ENCODE peak calls at places on chromosomes 4 and X, in five cellular contexts. X, P, M, Y and A are unnamed samples. For H3K4me1 and H3K27me3, the result is how much of the 10 kb centered on the place peaks cover.

GRCh38 chrX:50700921-50701320 is 113.1 kb downstream of the SHROOM4 start:
- DNase-seq in X (peak), P (no peak), M (no peak), Y (no peak), A (peak)

GRCh38 chrX:38987135-38987780 is 186.0 kb downstream of the MID1IP1 start:
- DNase-seq in X (peak), P (peak), M (no peak), Y (no peak), A (no peak)

GRCh38 chr4:17810260-17811077 is at the start of the genes DCAF16 and NCAPG:
- DNase-seq in X (peak), P (peak), M (peak), Y (peak), A (peak)

GRCh38 chr4:12583286-12583685 is 900.9 kb downstream of the RAB28 start:
- DNase-seq in X (peak), P (no peak), M (no peak), Y (no peak), A (no peak)

GRCh38 chrX:134999469-134999868 is 8.7 kb downstream of the SMIM10 start:
- DNase-seq in X (peak), P (peak), M (peak), Y (no peak), A (peak)

GRCh38 chr4:104491826-104492771 is 2.6 kb downstream of the CXXC4 start:
- DNase-seq in X (peak), P (no peak), M (peak), Y (peak), A (peak)

GRCh38 chrX:35289952-35290351 is 347.4 kb downstream of the FAM47B start:
- DNase-seq in X (no peak), P (no peak), M (no peak), Y (no peak), A (no peak)

GRCh38 chr4:8539661-8540060 is 40.5 kb upstream of the GPR78 start:
- DNase-seq in X (no peak), P (no peak), M (no peak), Y (peak), A (no peak)

GRCh38 chr4:22483551-22483981 is 32.3 kb downstream of the ADGRA3 start:
- DNase-seq in X (peak), P (peak), M (no peak), Y (no peak), A (peak)

GRCh38 chrX:138775501-138775900 is 64.0 kb upstream of the FGF13 start:
- DNase-seq in X (peak), P (peak), M (peak), Y (no peak), A (peak)

GRCh38 chr4:103482893-103483292 is 236.9 kb downstream of the TACR3 start:
- DNase-seq in X (no peak), P (no peak), M (no peak), Y (no peak), A (no peak)

GRCh38 chr4:103482471-103482870 is 237.3 kb downstream of the TACR3 start:
- DNase-seq in X (no peak), P (no peak), M (no peak), Y (no peak), A (peak)

GRCh38 chr4:103478729-103479128 is 241.1 kb downstream of the TACR3 start:
- DNase-seq in X (no peak), P (no peak), M (no peak), Y (no peak), A (peak)

DNA sequence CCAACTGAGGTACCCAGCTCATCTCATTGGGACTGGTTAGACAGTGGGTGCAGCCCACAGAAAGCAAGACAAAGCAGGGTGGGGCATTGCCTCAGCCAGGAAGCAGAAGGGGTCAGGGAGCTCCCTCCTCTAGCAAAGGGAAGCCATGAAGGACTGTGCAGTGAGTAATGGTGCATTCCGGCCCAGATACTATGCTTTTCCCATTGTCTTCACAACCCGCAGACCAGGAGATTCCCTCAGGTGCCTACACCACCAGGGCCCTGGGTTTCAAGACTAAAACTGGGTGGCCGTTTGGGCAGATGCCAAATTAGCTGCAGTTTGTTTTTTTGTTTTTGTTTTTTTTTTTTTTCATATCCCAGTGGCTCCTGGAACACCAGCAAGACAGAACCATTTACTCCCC is 235.3 kb downstream of the TACR3 start:
- DNase-seq in X (no peak), P (no peak), M (no peak), Y (no peak), A (no peak)
- H3K4me1 ChIP-seq in X (under half), P (under half), M (under half), Y (under half), A (under half)

DNA sequence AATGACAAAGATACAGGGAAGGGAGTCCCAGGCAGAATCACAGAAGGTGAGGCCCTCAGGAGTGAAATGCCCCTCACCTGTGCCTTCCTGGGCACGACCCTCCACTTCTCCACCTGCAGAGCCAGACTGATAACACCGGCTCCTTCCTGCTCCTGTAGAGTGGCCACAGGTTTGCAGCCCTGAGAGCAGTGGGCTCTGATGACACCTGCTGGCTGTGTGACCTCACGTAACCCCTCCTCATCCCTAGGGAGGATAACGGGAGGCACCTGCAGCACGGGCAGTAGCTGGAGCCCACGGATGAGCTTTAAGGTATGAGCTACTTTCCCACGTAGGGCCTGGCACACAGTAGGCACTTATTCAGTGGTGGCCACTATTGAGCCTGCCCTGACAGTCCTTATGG is 25.5 kb upstream of the MAN2B2 start:
- DNase-seq in X (no peak), P (no peak), M (no peak), Y (no peak), A (no peak)
- H3K27me3 ChIP-seq in X (under half), P (under half), M (under half), Y (under half), A (under half)

DNA sequence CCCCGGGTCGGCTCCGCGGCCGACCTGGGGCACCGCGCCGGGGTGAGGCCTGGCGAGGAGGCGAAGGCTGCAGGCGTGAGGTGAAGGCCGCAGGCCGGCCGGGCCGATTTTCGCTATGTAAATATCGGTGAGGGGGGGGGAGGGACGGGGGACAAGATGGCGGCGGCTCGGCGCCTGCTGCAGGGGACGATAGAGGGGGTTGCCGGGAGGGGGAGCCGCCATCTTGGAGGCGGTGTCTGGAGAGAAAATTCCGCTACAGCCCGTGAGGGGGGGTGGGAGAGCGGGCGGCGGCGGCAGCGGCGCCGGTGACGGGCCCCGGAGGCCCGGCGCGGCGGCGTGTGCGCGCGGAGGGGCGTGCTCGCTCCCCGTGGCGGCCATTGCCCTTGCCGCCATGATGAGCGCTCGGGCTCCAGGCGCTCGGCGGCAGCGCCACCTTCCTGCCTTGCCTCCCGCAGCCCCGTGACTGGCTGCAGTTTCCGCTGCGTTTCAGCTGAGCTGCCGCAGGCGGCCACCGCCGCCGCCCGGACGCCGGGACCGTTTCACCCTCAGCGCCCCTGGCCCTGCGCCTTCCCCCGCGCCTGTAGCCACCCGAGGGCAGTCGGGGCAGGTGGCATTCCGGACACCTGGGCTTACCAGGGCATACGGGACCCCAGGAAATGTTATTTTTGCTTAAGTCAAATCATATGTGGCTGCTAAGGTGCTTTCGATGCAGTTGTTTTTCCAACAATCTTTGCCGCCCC is 692 bp downstream of the ZFX start:
- DNase-seq in X (peak), P (peak), M (peak), Y (peak), A (peak)
- H3K4me1 ChIP-seq in X (under half), P (under half), M (half or more), Y (under half), A (half or more)

DNA sequence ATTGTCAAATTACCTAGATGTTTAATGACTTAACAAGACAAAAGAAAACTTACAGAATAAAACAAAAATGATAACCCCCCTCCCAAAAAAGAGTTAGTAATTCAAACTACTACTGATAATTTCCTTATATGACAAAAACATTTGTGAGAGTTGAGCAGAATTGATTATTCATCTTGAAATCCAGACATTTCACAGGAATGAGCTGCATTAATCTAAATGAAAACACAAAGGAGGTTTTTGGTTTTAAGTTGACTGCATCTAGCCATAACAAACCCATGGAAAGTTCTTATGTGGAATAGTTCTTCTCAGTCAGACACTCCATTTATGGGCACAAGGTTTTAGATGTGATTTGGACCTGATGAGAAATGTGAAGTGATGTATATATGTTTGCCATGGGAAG is 95.5 kb downstream of the VCX2 start:
- DNase-seq in X (peak), P (no peak), M (no peak), Y (no peak), A (no peak)
- H3K27me3 ChIP-seq in X (under half), P (under half), M (under half), Y (under half), A (under half)

GRCh38 chr4:87853891-87854290 is 21.1 kb downstream of the MEPE start:
- DNase-seq in X (no peak), P (no peak), M (no peak), Y (no peak), A (no peak)
- H3K4me1 ChIP-seq in X (under half), P (under half), M (under half), Y (under half), A (under half)

GRCh38 chr4:54225671-54226398 is 3.3 kb upstream of the PDGFRA start:
- DNase-seq in X (no peak), P (no peak), M (peak), Y (peak), A (peak)
- H3K27me3 ChIP-seq in X (under half), P (under half), M (under half), Y (under half), A (under half)

DNA sequence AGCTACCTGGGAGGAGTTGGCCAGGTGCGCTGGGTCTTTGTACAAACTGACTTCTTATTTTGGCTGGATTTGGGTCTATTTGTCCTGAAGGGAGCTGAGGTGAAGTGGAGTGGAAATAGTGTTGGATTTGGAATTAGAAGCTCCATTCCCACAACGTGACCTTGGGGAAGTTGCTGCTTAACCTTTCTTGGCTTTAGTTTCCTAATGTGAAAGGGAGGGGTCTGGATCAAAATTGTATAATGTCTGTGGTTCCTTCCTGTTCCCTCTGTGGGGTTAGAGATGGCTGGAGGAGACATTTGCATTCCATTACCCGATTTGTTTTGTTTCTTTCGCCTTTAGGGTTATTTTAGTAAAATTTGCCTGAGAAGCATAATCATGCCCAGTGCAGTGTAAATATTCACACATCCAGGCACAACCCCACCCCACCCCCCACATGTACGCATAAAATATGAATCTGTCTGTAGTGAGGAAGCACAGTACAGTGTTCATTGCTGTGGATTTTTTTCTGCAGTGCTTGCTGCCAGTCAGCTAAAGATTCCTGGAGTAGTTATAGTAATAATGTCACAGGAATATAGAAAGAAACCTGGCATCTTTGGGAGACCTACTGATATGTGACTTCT is 21.5 kb downstream of the JADE1 start:
- DNase-seq in X (peak), P (no peak), M (no peak), Y (no peak), A (no peak)
- H3K4me1 ChIP-seq in X (under half), P (under half), M (under half), Y (under half), A (under half)

GRCh38 chr4:41795796-41796195 is 47.3 kb upstream of the PHOX2B start:
- DNase-seq in X (no peak), P (no peak), M (no peak), Y (no peak), A (no peak)
- H3K27me3 ChIP-seq in X (under half), P (under half), M (under half), Y (under half), A (under half)

DNA sequence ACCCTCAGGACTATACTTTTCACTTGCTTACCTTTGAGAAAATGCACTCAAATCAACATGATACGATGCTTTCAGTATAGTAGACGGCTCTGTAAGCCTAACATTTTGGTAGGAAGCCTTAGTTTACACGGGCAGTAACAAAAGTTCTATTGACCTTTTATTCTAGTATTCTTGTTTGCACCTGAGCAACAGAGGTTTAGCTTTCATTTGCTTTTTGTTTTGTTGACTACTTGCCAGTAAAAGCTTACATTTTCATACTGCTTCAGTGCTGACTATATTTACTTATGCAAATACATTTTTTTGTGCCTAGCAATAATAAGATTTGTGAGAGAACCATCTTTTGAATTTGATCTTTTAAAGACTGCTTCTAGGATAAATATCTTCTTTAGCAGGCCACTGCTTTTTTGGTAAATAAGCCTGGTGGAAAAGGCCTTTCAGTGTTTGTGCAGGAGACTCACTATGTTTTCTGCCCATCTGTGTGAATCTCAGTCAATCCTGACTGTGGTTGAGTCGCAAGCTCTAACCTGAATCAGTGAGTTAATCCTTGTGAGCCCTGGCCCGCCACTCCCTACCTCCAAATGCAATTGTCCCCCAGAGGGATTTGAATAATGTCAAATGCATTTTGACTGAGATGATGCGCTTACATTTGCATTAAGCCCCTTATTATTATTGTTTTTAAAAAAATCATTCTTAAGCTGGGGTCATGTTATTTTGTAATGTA is 21.9 kb downstream of the FHIP1A start:
- DNase-seq in X (no peak), P (no peak), M (no peak), Y (no peak), A (no peak)
- H3K4me1 ChIP-seq in X (under half), P (under half), M (under half), Y (under half), A (under half)